ENCODE peak calls at places on chromosomes 11 and 22, in seven cellular contexts. S, J, P, K, N, M and O are unnamed samples. For H3K27me3 and H3K4me1, the result is how much of the 10 kb centered on the place peaks cover.

GRCh38 chr11:17508306-17508705 is 31.7 kb upstream of the ABCC8 start:
- DNase-seq in S (no peak), J (no peak), P (no peak), K (no peak), N (no peak), M (no peak), O (no peak)

GRCh38 chr11:49405743-49406142 is 197.3 kb upstream of the FOLH1 start:
- DNase-seq in S (no peak), J (no peak), P (no peak), K (no peak), N (no peak), M (no peak), O (no peak)

GRCh38 chr11:102940714-102941588 is 14.6 kb downstream of the MMP13 start:
- DNase-seq in S (peak), J (peak), P (peak), K (peak), N (peak), M (peak), O (peak)

GRCh38 chr11:68266936-68267880 is 4.6 kb downstream of the C11orf24 start:
- DNase-seq in S (no peak), J (no peak), P (no peak), K (no peak), N (no peak), M (no peak), O (peak)

GRCh38 chr22:27985323-27986275 is 66.5 kb upstream of the PITPNB start:
- DNase-seq in S (peak), J (no peak), P (no peak), K (no peak), N (no peak), M (peak), O (no peak)

GRCh38 chr22:25553131-25553530 is 11.3 kb upstream of the GRK3 start:
- DNase-seq in S (no peak), J (no peak), P (no peak), K (no peak), N (no peak), M (no peak), O (no peak)

GRCh38 chr11:112634551-112634950 is 326.7 kb upstream of the NCAM1 start:
- DNase-seq in S (peak), J (no peak), P (no peak), K (no peak), N (no peak), M (no peak), O (no peak)

GRCh38 chr11:35765211-35765610 is 102.6 kb downstream of the TRIM44 start:
- DNase-seq in S (no peak), J (no peak), P (no peak), K (no peak), N (no peak), M (no peak), O (no peak)

GRCh38 chr11:95132956-95133355 is 43.3 kb downstream of the ENDOD1 start:
- DNase-seq in S (no peak), J (peak), P (no peak), K (no peak), N (no peak), M (no peak), O (no peak)

GRCh38 chr11:20444537-20444936 is 57.0 kb downstream of the PRMT3 start:
- DNase-seq in S (no peak), J (no peak), P (no peak), K (no peak), N (no peak), M (no peak), O (no peak)

GRCh38 chr22:43210631-43211515 is 23.9 kb upstream of the TTLL12 start:
- DNase-seq in S (no peak), J (no peak), P (no peak), K (no peak), N (no peak), M (no peak), O (no peak)

GRCh38 chr22:43211941-43212433 is 25.1 kb upstream of the TTLL12 start:
- DNase-seq in S (no peak), J (no peak), P (no peak), K (no peak), N (no peak), M (no peak), O (no peak)

GRCh38 chr22:43213066-43213465 is 26.1 kb upstream of the TTLL12 start:
- DNase-seq in S (peak), J (no peak), P (no peak), K (no peak), N (no peak), M (no peak), O (no peak)

GRCh38 chr22:43213962-43214361 is 27.0 kb upstream of the TTLL12 start:
- DNase-seq in S (no peak), J (no peak), P (no peak), K (no peak), N (no peak), M (no peak), O (no peak)

GRCh38 chr22:43212434-43212952 is 25.6 kb upstream of the TTLL12 start:
- DNase-seq in S (no peak), J (no peak), P (no peak), K (no peak), N (no peak), M (no peak), O (no peak)
- H3K27me3 ChIP-seq in S (under half), J (under half), P (under half), K (under half), N (under half), M (under half), O (under half)

DNA sequence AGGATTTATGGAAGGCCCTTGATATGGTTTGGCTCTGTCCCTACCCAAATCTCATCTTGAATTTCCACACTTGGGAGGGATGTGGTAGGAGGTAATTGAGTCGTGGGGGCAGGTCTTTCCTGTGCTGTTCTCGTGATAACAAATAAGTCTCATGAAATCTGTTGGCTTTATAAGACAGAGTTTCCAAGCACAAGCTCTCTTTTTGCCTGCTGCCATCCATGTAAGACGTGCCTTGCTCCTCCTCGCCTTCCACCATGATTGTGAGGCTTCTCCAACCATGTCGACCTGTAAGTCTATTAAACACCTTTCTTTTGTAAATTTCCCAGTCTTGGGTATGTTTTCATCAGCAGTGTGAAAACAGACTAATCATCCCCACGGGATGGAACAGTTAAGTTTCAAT is 557.2 kb upstream of the ISX start:
- DNase-seq in S (no peak), J (no peak), P (no peak), K (no peak), N (no peak), M (no peak), O (no peak)
- H3K4me1 ChIP-seq in S (under half), J (under half), P (under half), K (under half), N (under half), M (under half), O (under half)

DNA sequence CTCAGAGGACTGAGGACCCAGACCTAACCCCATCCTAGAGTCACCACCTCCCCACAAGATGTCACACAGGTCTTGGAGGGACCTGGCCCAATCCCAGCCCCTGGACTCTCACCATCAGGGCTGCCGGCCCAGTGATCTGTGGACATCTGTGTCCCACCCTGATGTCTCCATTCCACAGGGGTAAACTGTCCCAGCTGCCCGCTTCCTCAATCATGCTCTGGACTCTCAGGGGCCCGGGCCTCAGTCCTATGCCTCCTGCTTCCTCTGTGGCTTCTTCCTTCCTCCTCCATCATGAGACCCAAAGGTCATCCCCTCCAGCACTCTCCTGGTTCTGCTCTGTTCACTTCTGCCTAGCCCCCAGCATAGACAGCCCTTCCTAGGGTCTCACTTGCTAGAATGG is 32.2 kb downstream of the ARAP1 start:
- DNase-seq in S (no peak), J (no peak), P (no peak), K (peak), N (no peak), M (no peak), O (no peak)
- H3K27ac ChIP-seq in S (no peak), J (peak), P (peak), K (peak), N (no peak), M (peak), O (no peak)

GRCh38 chr11:76613901-76614300 is 56.6 kb downstream of the LRRC32 start:
- DNase-seq in S (no peak), J (no peak), P (no peak), K (no peak), N (no peak), M (no peak), O (no peak)
- H3K27me3 ChIP-seq in S (under half), J (under half), P (under half), K (under half), N (under half), M (under half), O (under half)

GRCh38 chr11:46272816-46273427 is 4.5 kb upstream of the CREB3L1 start:
- DNase-seq in S (no peak), J (peak), P (no peak), K (peak), N (no peak), M (peak), O (peak)
- H3K4me1 ChIP-seq in S (under half), J (under half), P (under half), K (under half), N (under half), M (half or more), O (under half)

DNA sequence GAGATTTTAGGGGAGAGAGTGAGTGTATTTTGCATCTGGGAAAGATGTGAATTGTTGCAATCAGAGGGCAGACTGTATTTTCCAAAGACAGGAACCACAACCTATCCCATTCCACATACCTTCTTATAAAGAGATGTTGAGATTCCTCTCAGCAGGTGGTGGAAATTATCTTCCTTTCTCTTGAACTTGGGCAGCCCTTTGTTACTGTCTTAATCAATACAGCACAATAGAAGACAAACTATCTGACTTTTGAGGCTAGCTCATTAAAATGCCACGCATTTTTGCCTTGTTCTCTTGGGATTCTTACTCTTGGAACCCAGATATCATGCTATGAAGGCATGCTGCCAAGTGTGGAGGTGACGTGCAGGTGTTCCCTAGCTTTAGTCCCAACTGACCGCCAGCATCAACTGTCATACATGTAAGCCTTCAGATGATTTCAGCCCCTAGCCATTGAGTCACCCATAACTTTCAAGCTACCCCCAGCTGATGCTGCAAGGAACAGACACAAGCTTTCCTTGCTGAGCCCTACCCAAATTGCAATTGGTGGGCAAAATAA is 62.9 kb downstream of the RPL27A start:
- DNase-seq in S (peak), J (no peak), P (no peak), K (no peak), N (no peak), M (no peak), O (no peak)
- H3K27ac ChIP-seq in S (peak), J (no peak), P (no peak), K (no peak), N (no peak), M (peak), O (no peak)

GRCh38 chr11:123381149-123381548 is 48.9 kb upstream of the GRAMD1B start:
- DNase-seq in S (no peak), J (no peak), P (no peak), K (no peak), N (no peak), M (no peak), O (no peak)
- H3K27me3 ChIP-seq in S (under half), J (under half), P (under half), K (under half), N (under half), M (under half), O (under half)

GRCh38 chr11:96221244-96222070 is 121.5 kb downstream of the MAML2 start:
- DNase-seq in S (no peak), J (no peak), P (no peak), K (no peak), N (no peak), M (no peak), O (no peak)

GRCh38 chr11:96218013-96218412 is 125.0 kb downstream of the MAML2 start:
- DNase-seq in S (no peak), J (no peak), P (no peak), K (no peak), N (no peak), M (no peak), O (no peak)

GRCh38 chr11:96218901-96219300 is 124.1 kb downstream of the MAML2 start:
- DNase-seq in S (no peak), J (no peak), P (no peak), K (no peak), N (no peak), M (no peak), O (no peak)

GRCh38 chr11:96219981-96220623 is 122.9 kb downstream of the MAML2 start:
- DNase-seq in S (no peak), J (no peak), P (no peak), K (peak), N (no peak), M (no peak), O (no peak)

GRCh38 chr11:96222102-96222501 is 120.9 kb downstream of the MAML2 start:
- DNase-seq in S (no peak), J (no peak), P (no peak), K (no peak), N (no peak), M (no peak), O (no peak)
- H3K4me1 ChIP-seq in S (under half), J (under half), P (under half), K (under half), N (under half), M (under half), O (under half)

DNA sequence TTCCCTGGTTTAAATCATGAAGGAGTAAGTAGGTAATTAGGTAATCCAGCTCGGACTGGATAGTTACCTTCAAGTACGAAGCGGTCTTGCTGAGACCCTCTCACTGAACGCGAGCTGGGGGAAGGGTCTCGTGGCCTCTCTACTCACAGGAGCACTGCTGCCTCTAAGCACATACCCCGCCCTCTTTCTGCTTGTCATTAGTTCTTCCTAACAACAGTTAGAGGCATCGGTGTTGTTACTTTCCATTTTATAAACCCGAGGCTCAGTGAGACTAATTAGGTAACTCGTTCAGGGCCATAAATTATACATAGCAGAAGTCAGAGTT is 230.8 kb downstream of the ST3GAL4 start:
- DNase-seq in S (no peak), J (no peak), P (no peak), K (no peak), N (no peak), M (no peak), O (no peak)
- H3K27ac ChIP-seq in S (no peak), J (no peak), P (no peak), K (peak), N (no peak), M (no peak), O (no peak)